ENCODE peak calls at places on chromosomes 6 and 20, in six cellular contexts. I is heart right ventricle, Z is OCI-LY7, G is AG04450, Y is tibial artery, T is pancreas. B is an unnamed sample.

GRCh38 chr6:101486124-101486523 is 92.6 kb downstream of the GRIK2 start:
- DNase-seq in I (no peak), Y (no peak), G (no peak), Z (no peak), T (no peak), B (no peak)

GRCh38 chr6:101462576-101462975 is 69.1 kb downstream of the GRIK2 start:
- DNase-seq in Y (no peak), T (no peak), I (no peak), Z (no peak), G (peak), B (no peak)

GRCh38 chr6:42933195-42933594 is 3.9 kb downstream of the CNPY3 start:
- DNase-seq in Z (no peak), G (no peak), T (no peak), Y (no peak), I (no peak), B (no peak)

GRCh38 chr6:1363729-1364572 is 25.4 kb upstream of the FOXF2 start:
- DNase-seq in Y (no peak), G (no peak), I (no peak), Z (no peak), T (no peak), B (no peak)

GRCh38 chr6:85081102-85081501 is 316.7 kb upstream of the TBX18 start:
- DNase-seq in Z (no peak), I (no peak), Y (no peak), G (no peak), T (no peak), B (no peak)

GRCh38 chr20:46013826-46014516 is 5.3 kb downstream of the MMP9 start:
- DNase-seq in T (peak), Y (no peak), Z (peak), G (no peak), I (no peak), B (peak)

GRCh38 chr20:63708301-63709148 is 686 bp downstream of the ZGPAT start:
- DNase-seq in I (no peak), G (no peak), Z (no peak), T (peak), Y (peak), B (no peak)

GRCh38 chr6:22231616-22232015 is 65.2 kb downstream of the PRL start:
- DNase-seq in Y (no peak), I (no peak), G (no peak), T (no peak), Z (no peak), B (no peak)

GRCh38 chr6:36432151-36432633 is 10.5 kb downstream of the PXT1 start:
- DNase-seq in T (no peak), I (no peak), G (no peak), Y (no peak), Z (no peak), B (no peak)

DNA sequence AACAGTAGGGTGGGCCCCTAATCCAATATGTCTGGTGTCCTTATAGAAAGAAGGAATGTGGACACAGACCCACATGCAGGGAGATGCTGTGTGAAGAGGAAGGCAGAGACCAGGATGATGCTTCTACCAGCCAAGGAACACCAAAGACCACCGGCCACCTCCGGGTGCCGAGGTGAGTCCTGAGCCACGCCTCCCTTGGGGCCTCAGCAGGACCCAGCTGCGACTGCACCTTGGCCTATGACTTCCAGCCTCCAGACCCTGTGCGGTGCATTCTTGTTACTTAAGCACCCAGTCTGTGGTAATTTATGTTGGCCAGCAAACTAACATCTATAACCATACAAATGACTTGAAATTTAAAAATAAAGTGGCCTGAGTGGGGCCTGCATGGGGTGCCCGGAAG is 79.5 kb upstream of the QKI start:
- DNase-seq in Z (no peak), G (no peak), Y (no peak), I (no peak), T (no peak), B (no peak)
- H3K27ac ChIP-seq in Z (no peak), G (no peak), Y (peak), I (peak), T (no peak), B (no peak)

DNA sequence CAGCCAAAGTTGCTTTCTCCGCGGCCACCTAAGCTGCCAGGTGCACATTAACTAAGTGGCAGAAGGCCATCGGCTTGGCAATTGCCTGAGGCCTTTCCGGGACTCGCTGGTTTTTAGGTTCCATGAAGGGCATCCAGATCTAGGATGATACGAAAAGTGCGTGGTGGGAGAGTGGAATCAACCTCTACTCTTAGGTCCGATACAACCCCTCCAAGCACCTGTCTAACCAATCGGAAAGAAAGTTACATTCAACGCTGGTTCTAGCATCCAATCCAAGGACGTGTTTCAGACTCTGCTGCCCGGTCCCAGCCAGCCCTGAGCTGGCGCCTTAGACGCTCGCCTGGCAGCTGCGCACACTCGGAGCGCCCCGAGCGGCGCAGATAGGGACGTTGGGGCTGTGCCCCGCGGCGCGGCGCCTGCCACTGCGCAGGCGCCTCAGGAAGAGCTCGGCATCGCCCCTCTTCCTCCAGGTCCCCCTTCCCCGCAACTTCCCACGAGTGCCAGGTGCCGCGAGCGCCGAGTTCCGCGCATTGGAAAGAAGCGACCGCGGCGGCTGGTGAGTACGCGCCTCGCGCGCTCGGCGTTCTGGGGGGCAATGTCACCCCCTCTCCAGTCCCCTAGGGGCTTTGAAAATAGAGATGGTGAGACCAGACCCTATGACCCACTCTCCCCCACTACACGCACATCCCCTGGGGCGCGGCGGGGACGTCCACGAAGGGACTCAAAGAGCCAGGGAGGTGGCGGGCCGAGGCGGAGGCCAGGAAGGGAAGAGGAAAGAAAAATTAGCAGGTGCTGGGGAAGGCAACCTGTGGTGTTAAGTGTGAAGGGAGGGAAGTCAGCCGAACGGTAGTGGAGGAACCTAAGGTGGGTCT is at the start of gene ENPP4:
- DNase-seq in T (peak), Y (peak), I (peak), G (no peak), Z (peak), B (peak)
- H3K27ac ChIP-seq in T (peak), Y (peak), I (peak), G (no peak), Z (peak), B (no peak)

DNA sequence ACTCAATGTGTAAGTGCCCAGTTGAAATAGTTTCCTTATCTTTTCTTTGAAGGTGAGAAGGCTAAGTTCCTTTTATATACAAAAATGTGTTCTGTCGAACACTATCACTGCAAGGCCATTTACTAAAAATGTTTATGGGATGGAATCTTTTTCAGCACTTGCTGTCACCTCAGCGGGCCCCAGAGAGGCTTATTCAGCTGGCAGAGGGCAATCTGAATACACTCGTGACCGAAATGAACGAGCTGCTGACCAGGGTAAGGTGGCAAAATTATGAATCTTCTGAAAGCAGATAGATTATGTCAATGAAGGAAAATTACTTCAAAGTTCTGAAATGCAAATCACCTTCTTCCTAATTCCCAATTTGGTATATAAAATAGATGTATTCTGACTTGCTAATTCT is 340.2 kb downstream of the ARHGAP18 start:
- DNase-seq in G (no peak), I (no peak), Y (no peak), T (no peak), Z (no peak), B (no peak)
- H3K27ac ChIP-seq in G (no peak), I (peak), Y (no peak), T (no peak), Z (no peak), B (no peak)

GRCh38 chr6:7138921-7139358 is 31.2 kb downstream of the RREB1 start:
- DNase-seq in G (no peak), I (no peak), Z (no peak), T (peak), Y (no peak), B (no peak)

GRCh38 chr6:7139835-7140470 is 32.2 kb downstream of the RREB1 start:
- DNase-seq in I (no peak), Y (no peak), Z (no peak), G (no peak), T (no peak), B (no peak)

GRCh38 chr6:7136859-7137334 is 29.1 kb downstream of the RREB1 start:
- DNase-seq in Y (no peak), I (no peak), T (no peak), Z (peak), G (no peak), B (peak)

GRCh38 chr6:7137335-7138106 is 29.8 kb downstream of the RREB1 start:
- DNase-seq in T (no peak), Y (peak), Z (peak), G (no peak), I (peak), B (peak)

DNA sequence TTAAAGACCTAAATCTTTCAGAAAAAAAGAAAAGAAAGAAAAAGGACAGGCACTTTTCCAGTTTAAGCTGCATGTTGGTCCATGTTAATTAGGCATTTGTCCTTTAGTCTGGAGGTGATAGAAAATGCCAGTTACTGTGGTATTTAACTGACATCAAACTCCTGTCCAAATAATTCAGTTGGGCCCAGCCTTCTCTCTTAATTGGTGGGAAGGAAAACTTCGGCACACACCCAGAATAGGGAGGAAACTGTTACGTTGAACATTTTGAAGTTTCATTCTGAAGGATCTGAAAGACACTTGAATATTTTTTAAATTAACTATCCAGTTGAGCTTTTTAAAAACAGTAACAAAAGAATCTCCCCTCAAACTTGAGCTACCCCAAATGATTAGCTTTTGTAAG is 30.4 kb downstream of the RREB1 start:
- DNase-seq in G (no peak), I (no peak), Y (no peak), T (no peak), Z (no peak), B (no peak)
- H3K27ac ChIP-seq in G (no peak), I (peak), Y (peak), T (peak), Z (no peak), B (peak)

B was measured in MM.1S.